ENCODE peak calls at places on chromosomes 1 and 21, in four cellular contexts. G, R, E and A are unnamed samples.
A peak's percentile ranks its signal among the peaks of the same experiment; 100 is the strongest.

GRCh38 chr1:175597969-175598765 is 145.2 kb downstream of the TNR start:
- DNase-seq in G (peak; percentile 44), R (no peak), E (peak; percentile 3), A (peak; percentile 21)

GRCh38 chr1:50656931-50657330 is 233.7 kb upstream of the DMRTA2 start:
- DNase-seq in G (no peak), R (no peak), E (no peak), A (no peak)

GRCh38 chr1:152461544-152461943 is 47.5 kb upstream of the CRNN start:
- DNase-seq in G (peak; percentile 75), R (peak; percentile 68), E (peak; percentile 38), A (peak; percentile 54)

GRCh38 chr1:243286409-243287127 is 30.7 kb downstream of the SDCCAG8 start:
- DNase-seq in G (peak; percentile 26), R (no peak), E (peak; percentile 63), A (no peak)

GRCh38 chr1:37035014-37035686 is 835 bp upstream of the GRIK3 start:
- DNase-seq in G (no peak), R (no peak), E (no peak), A (no peak)

GRCh38 chr1:3604468-3604974 is 6.8 kb downstream of the MEGF6 start:
- DNase-seq in G (no peak), R (no peak), E (no peak), A (no peak)

GRCh38 chr21:31720739-31721138 is 11.2 kb downstream of the SCAF4 start:
- DNase-seq in G (no peak), R (no peak), E (no peak), A (no peak)

GRCh38 chr1:84223751-84224432 is 77.6 kb upstream of the SAMD13 start:
- DNase-seq in G (no peak), R (no peak), E (peak; percentile 51), A (peak; percentile 27)

GRCh38 chr1:117084231-117084630 is 24.1 kb downstream of the TTF2 start:
- DNase-seq in G (no peak), R (no peak), E (no peak), A (no peak)

GRCh38 chr1:43867946-43868740 is 65.5 kb upstream of the ARTN start:
- DNase-seq in G (peak; percentile 84), R (no peak), E (peak; percentile 67), A (peak; percentile 90)

GRCh38 chr1:178646821-178647220 is 78.2 kb upstream of the RALGPS2 start:
- DNase-seq in G (no peak), R (no peak), E (no peak), A (no peak)

GRCh38 chr1:167427843-167428242 is 90.5 kb downstream of the CD247 start:
- DNase-seq in G (peak; percentile 52), R (no peak), E (no peak), A (peak; percentile 35)

GRCh38 chr1:93694833-93695232 is 13.2 kb upstream of the BCAR3 start:
- DNase-seq in G (no peak), R (no peak), E (no peak), A (no peak)
- TF ChIP-seq CTCF in G (no peak), R (no peak), E (no peak), A (no peak)

DNA sequence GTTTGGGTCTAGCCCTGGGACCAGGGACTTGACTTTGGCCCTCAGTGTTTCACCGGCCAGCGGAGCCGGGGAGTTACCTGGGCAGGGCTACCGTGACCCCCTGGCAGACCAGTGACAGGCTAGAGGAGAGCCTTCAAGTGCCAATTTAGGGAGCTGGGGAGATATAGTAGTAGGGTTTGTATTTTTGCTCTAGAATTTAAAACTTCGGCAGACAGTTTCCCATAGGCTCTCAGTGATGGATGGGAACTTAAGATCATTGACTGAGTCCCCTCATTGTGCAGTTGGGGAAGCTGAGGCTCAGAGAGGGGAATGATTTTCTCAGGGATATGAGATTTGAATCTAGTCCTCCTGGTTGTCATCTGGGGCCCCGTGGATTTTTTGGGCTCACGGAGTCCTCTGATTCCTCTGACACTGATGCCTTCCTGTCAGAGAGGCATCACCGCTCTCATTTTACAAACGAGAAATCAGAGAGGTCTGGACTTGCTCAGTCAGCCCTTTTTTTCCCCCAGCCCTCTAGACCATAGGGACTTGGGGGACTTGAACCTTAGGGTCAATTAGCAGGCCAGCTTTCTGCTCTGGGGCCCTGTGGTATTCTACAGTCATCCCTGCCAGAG is 58.3 kb upstream of the ACOT11 start:
- DNase-seq in G (no peak), R (no peak), E (no peak), A (no peak)
- TF ChIP-seq CTCF in G (no peak), R (peak; percentile 44), E (no peak), A (no peak)

GRCh38 chr1:20887269-20887668 is 100.2 kb upstream of the HP1BP3 start:
- DNase-seq in G (no peak), R (no peak), E (no peak), A (no peak)

GRCh38 chr1:20893931-20894330 is 106.8 kb upstream of the HP1BP3 start:
- DNase-seq in G (no peak), R (no peak), E (no peak), A (no peak)

GRCh38 chr1:20885121-20885520 is 98.0 kb upstream of the HP1BP3 start:
- DNase-seq in G (peak; percentile 24), R (no peak), E (peak; percentile 75), A (peak; percentile 87)

GRCh38 chr1:20896824-20897223 is 109.7 kb upstream of the HP1BP3 start:
- DNase-seq in G (peak; percentile 91), R (no peak), E (no peak), A (peak; percentile 80)

GRCh38 chr1:20891091-20891490 is 104.0 kb upstream of the HP1BP3 start:
- DNase-seq in G (peak; percentile 18), R (no peak), E (peak; percentile 12), A (peak; percentile 71)
- TF ChIP-seq CTCF in G (no peak), R (no peak), E (no peak), A (no peak)

GRCh38 chr1:17671741-17672140 is 83.4 kb upstream of the ACTL8 start:
- DNase-seq in G (no peak), R (no peak), E (no peak), A (no peak)
- TF ChIP-seq CTCF in G (no peak), R (peak; percentile 28), E (no peak), A (no peak)